ENCODE peak calls at places on chromosomes 3 and 15, in eight cellular contexts. O, K, T, A, V, C, D and M are unnamed samples.

GRCh38 chr3:53166781-53167291 is 5.8 kb downstream of the PRKCD start:
- DNase-seq in O (no peak), K (peak; percentile 37), T (no peak), A (no peak), V (peak; percentile 69), C (no peak), D (peak; percentile 57), M (peak; percentile 56)

GRCh38 chr3:117814975-117815374 is 1105.4 kb downstream of the TUSC7 start:
- DNase-seq in O (no peak), K (no peak), T (no peak), A (no peak), V (no peak), C (no peak), D (no peak), M (no peak)

GRCh38 chr3:184952671-184953070 is 140.7 kb downstream of the VPS8 start:
- DNase-seq in O (no peak), K (no peak), T (no peak), A (no peak), V (no peak), C (no peak), D (no peak), M (no peak)

GRCh38 chr3:36477655-36478054 is 97.4 kb downstream of the STAC start:
- DNase-seq in O (no peak), K (no peak), T (no peak), A (no peak), V (no peak), C (no peak), D (no peak), M (no peak)

GRCh38 chr3:3619815-3620214 is 179.4 kb upstream of the LRRN1 start:
- DNase-seq in O (no peak), K (no peak), T (no peak), A (no peak), V (no peak), C (no peak), D (no peak), M (no peak)

GRCh38 chr3:9884555-9885165 is 4.6 kb upstream of the CIDEC start:
- DNase-seq in O (no peak), K (no peak), T (no peak), A (peak; percentile 83), V (no peak), C (peak; percentile 96), D (no peak), M (no peak)

GRCh38 chr3:176814252-176814651 is 383.0 kb downstream of the TBL1XR1 start:
- DNase-seq in O (no peak), K (no peak), T (peak; percentile 83), A (peak; percentile 15), V (peak; percentile 61), C (peak; percentile 5), D (peak; percentile 41), M (peak; percentile 47)

GRCh38 chr3:96748139-96748538 is 66.3 kb upstream of the EPHA6 start:
- DNase-seq in O (no peak), K (no peak), T (no peak), A (no peak), V (no peak), C (no peak), D (no peak), M (no peak)

GRCh38 chr15:89307046-89307587 is 27.5 kb downstream of the POLG start:
- DNase-seq in O (no peak), K (no peak), T (no peak), A (no peak), V (no peak), C (no peak), D (no peak), M (no peak)

GRCh38 chr3:184896336-184896735 is 84.4 kb downstream of the VPS8 start:
- DNase-seq in O (no peak), K (no peak), T (no peak), A (no peak), V (no peak), C (no peak), D (no peak), M (no peak)

GRCh38 chr15:20348900-20349773 is 192.5 kb downstream of the GOLGA6L6 start:
- DNase-seq in O (peak; percentile 81), K (peak; percentile 12), T (no peak), A (no peak), V (no peak), C (no peak), D (peak; percentile 24), M (no peak)

GRCh38 chr3:193207290-193207689 is 33.7 kb upstream of the PLAAT1 start:
- DNase-seq in O (no peak), K (no peak), T (no peak), A (no peak), V (no peak), C (no peak), D (no peak), M (no peak)

GRCh38 chr15:67884009-67884408 is 44.2 kb upstream of the RNU6-1 start:
- DNase-seq in O (no peak), K (no peak), T (no peak), A (no peak), V (no peak), C (no peak), D (no peak), M (no peak)

GRCh38 chr15:67882487-67883227 is 42.8 kb upstream of the RNU6-1 start:
- DNase-seq in O (no peak), K (no peak), T (no peak), A (peak; percentile 50), V (no peak), C (no peak), D (no peak), M (no peak)

GRCh38 chr15:67885848-67886247 is 46.0 kb upstream of the RNU6-1 start:
- DNase-seq in O (no peak), K (no peak), T (no peak), A (no peak), V (no peak), C (no peak), D (no peak), M (no peak)

GRCh38 chr15:67883228-67883773 is 43.5 kb upstream of the RNU6-1 start:
- DNase-seq in O (no peak), K (no peak), T (no peak), A (peak; percentile 30), V (no peak), C (no peak), D (no peak), M (no peak)

DNA sequence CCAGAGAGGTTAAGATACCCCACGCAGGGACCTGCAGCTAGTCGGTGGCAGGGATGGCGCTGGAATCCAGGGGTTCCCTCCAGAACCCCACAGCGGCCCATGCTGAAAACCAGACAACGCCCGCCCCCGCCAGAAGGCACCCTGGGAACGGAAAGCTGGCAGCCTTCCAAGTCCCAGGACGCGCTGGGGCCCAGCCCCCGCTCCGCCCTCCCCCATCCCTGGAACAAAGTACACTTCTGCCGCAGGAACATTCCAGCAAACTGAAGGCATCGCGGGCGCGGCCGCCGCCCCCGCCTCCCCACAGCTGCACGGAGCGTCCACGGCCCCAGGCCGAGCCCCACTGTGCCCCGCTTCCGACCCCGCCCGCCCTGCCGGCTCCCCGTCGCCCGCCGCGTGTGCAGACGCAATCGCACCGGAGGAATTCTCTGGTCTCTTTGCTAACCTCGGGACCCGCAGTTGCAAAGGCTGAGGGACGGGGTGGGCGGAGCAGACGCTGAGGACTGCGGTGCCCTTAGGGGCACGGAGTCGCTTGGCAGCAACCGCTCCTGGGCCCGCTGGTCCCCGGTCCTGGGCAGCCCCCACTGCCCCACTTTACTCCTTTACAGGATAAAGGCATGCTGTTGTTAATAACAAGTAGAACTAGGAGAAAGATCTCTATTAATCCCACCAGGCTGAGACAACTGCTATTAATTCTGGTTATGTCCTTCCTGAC is 44.8 kb upstream of the RNU6-1 start:
- DNase-seq in O (peak; percentile 86), K (peak; percentile 85), T (peak; percentile 81), A (peak; percentile 96), V (peak; percentile 92), C (peak; percentile 88), D (peak; percentile 89), M (peak; percentile 77)
- TF ChIP-seq POLR2A in O (no peak), K (no peak), T (no peak), A (peak; percentile 65), V (peak; percentile 68), C (peak; percentile 41), D (no peak), M (peak; percentile 65)

GRCh38 chr3:34109846-34110245 is 311.4 kb downstream of the PDCD6IP start:
- DNase-seq in O (no peak), K (no peak), T (no peak), A (no peak), V (no peak), C (no peak), D (no peak), M (no peak)
- TF ChIP-seq EP300 in O (no peak), K (no peak), T (no peak), A (no peak), V (no peak), C (no peak), D (no peak), M (no peak)

DNA sequence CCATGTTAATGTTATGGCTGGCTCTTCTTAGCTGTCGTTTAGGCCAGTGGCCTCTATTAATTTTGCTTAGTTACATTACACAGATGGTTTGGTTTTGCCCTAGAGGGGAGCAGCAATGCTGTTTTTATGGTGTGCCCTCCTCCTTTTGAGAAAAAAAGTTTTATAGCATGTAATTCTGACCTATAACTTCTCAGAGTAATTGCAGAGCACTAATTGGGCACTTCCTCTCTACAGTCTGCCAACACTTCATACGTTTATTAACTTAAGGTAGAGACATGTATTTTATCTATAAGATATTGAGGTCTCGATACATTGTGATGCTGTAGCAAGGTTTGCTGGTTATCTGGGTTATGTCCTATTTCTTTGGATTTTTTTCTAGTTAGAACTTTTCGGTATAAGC is 12.2 kb downstream of the SLC25A26 start:
- DNase-seq in O (no peak), K (no peak), T (no peak), A (no peak), V (no peak), C (no peak), D (no peak), M (no peak)
- TF ChIP-seq POLR2A in O (no peak), K (no peak), T (no peak), A (no peak), V (no peak), C (no peak), D (no peak), M (no peak)

DNA sequence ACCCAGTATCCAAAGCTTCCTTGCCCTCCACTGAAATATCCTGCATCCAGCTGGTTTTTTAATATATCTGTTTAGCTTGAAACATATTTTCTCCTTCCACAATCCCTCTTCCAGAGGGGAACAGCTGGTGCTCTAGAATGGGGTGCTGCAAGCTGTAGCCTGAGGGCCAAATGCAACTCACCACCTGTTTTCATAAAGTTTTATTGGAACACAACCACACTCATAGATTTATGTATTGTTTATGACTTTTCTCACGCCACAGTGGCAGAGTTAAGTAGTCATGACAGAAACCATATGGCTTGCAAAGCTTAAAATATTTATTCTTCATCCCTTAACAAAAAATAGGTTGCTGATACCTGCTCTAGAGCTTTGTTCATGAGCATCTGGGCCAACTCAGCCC is 298.7 kb downstream of the CLSTN2 start:
- DNase-seq in O (no peak), K (no peak), T (no peak), A (no peak), V (no peak), C (no peak), D (no peak), M (no peak)
- TF ChIP-seq EP300 in O (no peak), K (no peak), T (no peak), A (no peak), V (no peak), C (no peak), D (no peak), M (no peak)

GRCh38 chr15:56019060-56019793 is 25.8 kb upstream of the NEDD4 start:
- DNase-seq in O (no peak), K (no peak), T (no peak), A (no peak), V (no peak), C (no peak), D (no peak), M (no peak)
- TF ChIP-seq POLR2A in O (no peak), K (no peak), T (no peak), A (no peak), V (no peak), C (no peak), D (no peak), M (no peak)